ENCODE peak calls at places on chromosomes 16 and 17, in eight cellular contexts. W, Y, I, F, T, Q, N and O are unnamed samples.

GRCh38 chr17:50871898-50872297 is 5.7 kb upstream of the TOB1 start:
- DNase-seq in W (no peak), Y (no peak), I (no peak), F (no peak), T (no peak), Q (peak; percentile 28), N (no peak), O (no peak)

GRCh38 chr17:77076046-77076882 is 64.5 kb upstream of the SEC14L1 start:
- DNase-seq in W (no peak), Y (no peak), I (no peak), F (peak; percentile 16), T (no peak), Q (no peak), N (peak; percentile 19), O (peak; percentile 50)

GRCh38 chr17:81526662-81527571 is 1.3 kb upstream of the FSCN2 start:
- DNase-seq in W (no peak), Y (no peak), I (no peak), F (no peak), T (no peak), Q (no peak), N (no peak), O (no peak)

GRCh38 chr17:7293821-7294613 is 422 bp downstream of the YBX2 start:
- DNase-seq in W (no peak), Y (no peak), I (no peak), F (peak; percentile 56), T (no peak), Q (no peak), N (no peak), O (no peak)

GRCh38 chr16:56189990-56190902 is 1.0 kb upstream of the GNAO1 start:
- DNase-seq in W (no peak), Y (no peak), I (no peak), F (no peak), T (peak; percentile 41), Q (no peak), N (peak; percentile 66), O (peak; percentile 26)

GRCh38 chr17:3952186-3952585 is 12.1 kb downstream of the ATP2A3 start:
- DNase-seq in W (no peak), Y (no peak), I (no peak), F (no peak), T (no peak), Q (no peak), N (no peak), O (no peak)

GRCh38 chr16:68972008-68972407 is 128.7 kb downstream of the TANGO6 start:
- DNase-seq in W (no peak), Y (no peak), I (no peak), F (no peak), T (no peak), Q (no peak), N (peak; percentile 68), O (no peak)

GRCh38 chr16:4477966-4478365 is 1.8 kb downstream of the HMOX2 start:
- DNase-seq in W (no peak), Y (no peak), I (peak; percentile 33), F (no peak), T (no peak), Q (no peak), N (no peak), O (peak; percentile 64)

GRCh38 chr16:79265701-79266100 is 334.8 kb downstream of the MAF start:
- DNase-seq in W (no peak), Y (no peak), I (no peak), F (no peak), T (no peak), Q (no peak), N (no peak), O (no peak)

GRCh38 chr17:65553646-65554567 is 7.5 kb downstream of the AXIN2 start:
- DNase-seq in W (no peak), Y (no peak), I (no peak), F (no peak), T (no peak), Q (no peak), N (no peak), O (no peak)

GRCh38 chr16:53080345-53081031 is 25.7 kb downstream of the CHD9 start:
- DNase-seq in W (no peak), Y (peak; percentile 73), I (no peak), F (no peak), T (no peak), Q (no peak), N (peak; percentile 19), O (peak; percentile 86)

GRCh38 chr17:55585629-55586028 is 74.4 kb upstream of the SMIM36 start:
- DNase-seq in W (no peak), Y (no peak), I (no peak), F (no peak), T (no peak), Q (no peak), N (no peak), O (no peak)

GRCh38 chr17:78131172-78132085 is 858 bp downstream of the TMC8 start:
- DNase-seq in W (peak; percentile 58), Y (no peak), I (peak; percentile 70), F (no peak), T (no peak), Q (no peak), N (no peak), O (no peak)

GRCh38 chr17:57999496-58000017 is 7.5 kb downstream of the SRSF1 start:
- DNase-seq in W (no peak), Y (no peak), I (peak; percentile 80), F (peak; percentile 27), T (no peak), Q (peak; percentile 71), N (peak; percentile 86), O (peak; percentile 81)

GRCh38 chr16:85986931-85987749 is 88.2 kb downstream of the IRF8 start:
- DNase-seq in W (peak; percentile 62), Y (no peak), I (peak; percentile 71), F (peak; percentile 56), T (peak; percentile 26), Q (peak; percentile 44), N (no peak), O (peak; percentile 23)

GRCh38 chr16:23535901-23536300 is 21.2 kb downstream of the EARS2 start:
- DNase-seq in W (no peak), Y (no peak), I (no peak), F (no peak), T (no peak), Q (no peak), N (peak; percentile 46), O (no peak)

GRCh38 chr17:81810892-81811704 is 7.1 kb downstream of the GCGR start:
- DNase-seq in W (no peak), Y (no peak), I (no peak), F (no peak), T (no peak), Q (no peak), N (no peak), O (no peak)

GRCh38 chr17:35171834-35172233 is 22.4 kb downstream of the SLC35G3 start:
- DNase-seq in W (no peak), Y (no peak), I (no peak), F (no peak), T (no peak), Q (no peak), N (no peak), O (no peak)

GRCh38 chr17:80731255-80731840 is 186.7 kb downstream of the RPTOR start:
- DNase-seq in W (no peak), Y (no peak), I (no peak), F (no peak), T (no peak), Q (peak; percentile 24), N (no peak), O (no peak)

GRCh38 chr17:80961931-80962330 is 29.7 kb upstream of the CHMP6 start:
- DNase-seq in W (no peak), Y (no peak), I (no peak), F (no peak), T (no peak), Q (no peak), N (no peak), O (no peak)

GRCh38 chr17:19660219-19660870 is 11.8 kb downstream of the ALDH3A2 start:
- DNase-seq in W (no peak), Y (no peak), I (no peak), F (no peak), T (no peak), Q (no peak), N (no peak), O (no peak)

GRCh38 chr17:12342161-12342560 is 321.5 kb downstream of the MAP2K4 start:
- DNase-seq in W (no peak), Y (no peak), I (no peak), F (no peak), T (no peak), Q (no peak), N (no peak), O (no peak)

GRCh38 chr16:21593530-21594289 is 5.7 kb upstream of the METTL9 start:
- DNase-seq in W (no peak), Y (no peak), I (no peak), F (no peak), T (no peak), Q (no peak), N (peak; percentile 23), O (no peak)

GRCh38 chr17:2158011-2158410 is 103.1 kb downstream of the HIC1 start:
- DNase-seq in W (no peak), Y (no peak), I (no peak), F (no peak), T (no peak), Q (no peak), N (no peak), O (peak; percentile 97)

GRCh38 chr17:62968445-62968923 is 2.4 kb downstream of the TANC2 start:
- DNase-seq in W (no peak), Y (no peak), I (peak; percentile 85), F (peak; percentile 30), T (peak; percentile 16), Q (peak; percentile 67), N (peak; percentile 68), O (peak; percentile 91)